ENCODE peak calls at places on chromosomes 3 and 15, in seven cellular contexts. One of them, this sample, is unnamed. For H3K4me1, the result is how much of the 10 kb centered on the place peaks cover.

GRCh38 chr3:46461971-46462910 is 2.5 kb downstream of the LTF start:
- DNase-seq in adrenal gland: no peak
- DNase-seq in cardiac muscle cell: no peak
- DNase-seq in A549: no peak
- DNase-seq in psoas muscle: no peak
- DNase-seq in tibial artery: no peak
- DNase-seq in colonic mucosa: no peak
- DNase-seq in this sample: no peak

GRCh38 chr3:148280623-148281242 is 417.0 kb upstream of the AGTR1 start:
- DNase-seq in adrenal gland: no peak
- DNase-seq in cardiac muscle cell: no peak
- DNase-seq in A549: no peak
- DNase-seq in psoas muscle: peak
- DNase-seq in tibial artery: no peak
- DNase-seq in colonic mucosa: no peak
- DNase-seq in this sample: no peak

GRCh38 chr3:124654470-124654845 is 75.8 kb upstream of the UMPS start:
- DNase-seq in adrenal gland: no peak
- DNase-seq in cardiac muscle cell: no peak
- DNase-seq in A549: no peak
- DNase-seq in psoas muscle: no peak
- DNase-seq in tibial artery: no peak
- DNase-seq in colonic mucosa: no peak
- DNase-seq in this sample: no peak

GRCh38 chr3:173411288-173412064 is 13.9 kb downstream of the NLGN1 start:
- DNase-seq in adrenal gland: no peak
- DNase-seq in cardiac muscle cell: peak
- DNase-seq in A549: no peak
- DNase-seq in psoas muscle: no peak
- DNase-seq in tibial artery: no peak
- DNase-seq in colonic mucosa: peak
- DNase-seq in this sample: no peak

GRCh38 chr15:31485911-31486461 is 159.4 kb downstream of the KLF13 start:
- DNase-seq in adrenal gland: no peak
- DNase-seq in cardiac muscle cell: no peak
- DNase-seq in A549: no peak
- DNase-seq in psoas muscle: no peak
- DNase-seq in tibial artery: peak
- DNase-seq in colonic mucosa: peak
- DNase-seq in this sample: no peak

GRCh38 chr15:71352125-71352524 is 236.9 kb downstream of the THSD4 start:
- DNase-seq in adrenal gland: no peak
- DNase-seq in cardiac muscle cell: no peak
- DNase-seq in A549: no peak
- DNase-seq in psoas muscle: no peak
- DNase-seq in tibial artery: no peak
- DNase-seq in colonic mucosa: no peak
- DNase-seq in this sample: no peak

GRCh38 chr3:183781246-183781645 is 44.1 kb downstream of the MAP6D1 start:
- DNase-seq in adrenal gland: no peak
- DNase-seq in cardiac muscle cell: no peak
- DNase-seq in A549: no peak
- DNase-seq in psoas muscle: no peak
- DNase-seq in tibial artery: no peak
- DNase-seq in colonic mucosa: no peak
- DNase-seq in this sample: no peak

GRCh38 chr3:131730581-131730980 is 227.8 kb upstream of the MRPL3 start:
- DNase-seq in adrenal gland: no peak
- DNase-seq in cardiac muscle cell: no peak
- DNase-seq in A549: no peak
- DNase-seq in psoas muscle: no peak
- DNase-seq in tibial artery: no peak
- DNase-seq in colonic mucosa: no peak
- DNase-seq in this sample: no peak

GRCh38 chr3:151037746-151038145 is 47.7 kb upstream of the MED12L start:
- DNase-seq in adrenal gland: peak
- DNase-seq in cardiac muscle cell: no peak
- DNase-seq in A549: peak
- DNase-seq in psoas muscle: peak
- DNase-seq in tibial artery: no peak
- DNase-seq in colonic mucosa: no peak
- DNase-seq in this sample: no peak

GRCh38 chr15:33194237-33194636 is 277 bp downstream of the FMN1 start:
- DNase-seq in adrenal gland: no peak
- DNase-seq in cardiac muscle cell: no peak
- DNase-seq in A549: no peak
- DNase-seq in psoas muscle: peak
- DNase-seq in tibial artery: no peak
- DNase-seq in colonic mucosa: no peak
- DNase-seq in this sample: no peak

GRCh38 chr3:29410200-29410599 is 129.3 kb downstream of the RBMS3 start:
- DNase-seq in adrenal gland: no peak
- DNase-seq in cardiac muscle cell: no peak
- DNase-seq in A549: no peak
- DNase-seq in psoas muscle: no peak
- DNase-seq in tibial artery: no peak
- DNase-seq in colonic mucosa: no peak
- DNase-seq in this sample: no peak

GRCh38 chr3:129344540-129345220 is 66.0 kb downstream of the HMCES start:
- DNase-seq in adrenal gland: no peak
- DNase-seq in cardiac muscle cell: peak
- DNase-seq in A549: peak
- DNase-seq in psoas muscle: peak
- DNase-seq in tibial artery: no peak
- DNase-seq in colonic mucosa: no peak
- DNase-seq in this sample: peak

GRCh38 chr3:42652611-42653302 is 740 bp upstream of the ZBTB47 start:
- DNase-seq in adrenal gland: peak
- DNase-seq in cardiac muscle cell: no peak
- DNase-seq in A549: peak
- DNase-seq in psoas muscle: peak
- DNase-seq in tibial artery: peak
- DNase-seq in colonic mucosa: peak
- DNase-seq in this sample: no peak

GRCh38 chr3:197501496-197501878 is 54.3 kb downstream of the BDH1 start:
- DNase-seq in adrenal gland: no peak
- DNase-seq in cardiac muscle cell: no peak
- DNase-seq in A549: no peak
- DNase-seq in psoas muscle: no peak
- DNase-seq in tibial artery: no peak
- DNase-seq in colonic mucosa: peak
- DNase-seq in this sample: no peak

GRCh38 chr15:31457631-31458526 is 131.2 kb downstream of the KLF13 start:
- DNase-seq in adrenal gland: peak
- DNase-seq in cardiac muscle cell: no peak
- DNase-seq in A549: no peak
- DNase-seq in psoas muscle: no peak
- DNase-seq in tibial artery: peak
- DNase-seq in colonic mucosa: no peak
- DNase-seq in this sample: no peak

GRCh38 chr15:84685304-84685703 is 27.3 kb upstream of the NMB start:
- DNase-seq in adrenal gland: peak
- DNase-seq in cardiac muscle cell: no peak
- DNase-seq in A549: no peak
- DNase-seq in psoas muscle: peak
- DNase-seq in tibial artery: peak
- DNase-seq in colonic mucosa: no peak
- DNase-seq in this sample: no peak

GRCh38 chr15:90956551-90957104 is 1.9 kb downstream of the RCCD1 start:
- DNase-seq in adrenal gland: peak
- DNase-seq in cardiac muscle cell: peak
- DNase-seq in A549: peak
- DNase-seq in psoas muscle: peak
- DNase-seq in tibial artery: peak
- DNase-seq in colonic mucosa: peak
- DNase-seq in this sample: no peak

GRCh38 chr15:96285306-96285705 is 45.2 kb upstream of the NR2F2 start:
- DNase-seq in adrenal gland: peak
- DNase-seq in cardiac muscle cell: no peak
- DNase-seq in A549: no peak
- DNase-seq in psoas muscle: no peak
- DNase-seq in tibial artery: no peak
- DNase-seq in colonic mucosa: no peak
- DNase-seq in this sample: no peak

GRCh38 chr3:39724233-39724846 is 85.1 kb upstream of the MYRIP start:
- DNase-seq in adrenal gland: no peak
- DNase-seq in cardiac muscle cell: no peak
- DNase-seq in A549: no peak
- DNase-seq in psoas muscle: no peak
- DNase-seq in tibial artery: no peak
- DNase-seq in colonic mucosa: no peak
- DNase-seq in this sample: no peak

GRCh38 chr15:92928351-92928750 is 28.2 kb downstream of the CHD2 start:
- DNase-seq in adrenal gland: no peak
- DNase-seq in cardiac muscle cell: no peak
- DNase-seq in A549: no peak
- DNase-seq in psoas muscle: no peak
- DNase-seq in tibial artery: no peak
- DNase-seq in colonic mucosa: no peak
- DNase-seq in this sample: no peak

GRCh38 chr15:92925409-92925808 is 25.3 kb downstream of the CHD2 start:
- DNase-seq in adrenal gland: no peak
- DNase-seq in cardiac muscle cell: no peak
- DNase-seq in A549: no peak
- DNase-seq in psoas muscle: no peak
- DNase-seq in tibial artery: no peak
- DNase-seq in colonic mucosa: no peak
- DNase-seq in this sample: no peak

GRCh38 chr15:92930776-92931175 is 30.7 kb downstream of the CHD2 start:
- DNase-seq in adrenal gland: no peak
- DNase-seq in cardiac muscle cell: peak
- DNase-seq in A549: no peak
- DNase-seq in psoas muscle: no peak
- DNase-seq in tibial artery: no peak
- DNase-seq in colonic mucosa: no peak
- DNase-seq in this sample: no peak

GRCh38 chr15:92930061-92930460 is 29.9 kb downstream of the CHD2 start:
- DNase-seq in adrenal gland: no peak
- DNase-seq in cardiac muscle cell: no peak
- DNase-seq in A549: no peak
- DNase-seq in psoas muscle: no peak
- DNase-seq in tibial artery: no peak
- DNase-seq in colonic mucosa: no peak
- DNase-seq in this sample: no peak

GRCh38 chr15:92929002-92929401 is 28.9 kb downstream of the CHD2 start:
- DNase-seq in adrenal gland: no peak
- DNase-seq in cardiac muscle cell: no peak
- DNase-seq in A549: no peak
- DNase-seq in psoas muscle: no peak
- DNase-seq in tibial artery: no peak
- DNase-seq in colonic mucosa: no peak
- DNase-seq in this sample: no peak
- H3K4me1 ChIP-seq in adrenal gland: under half
- H3K4me1 ChIP-seq in cardiac muscle cell: under half
- H3K4me1 ChIP-seq in A549: under half
- H3K4me1 ChIP-seq in psoas muscle: half or more
- H3K4me1 ChIP-seq in tibial artery: under half
- H3K4me1 ChIP-seq in colonic mucosa: under half
- H3K4me1 ChIP-seq in this sample: under half

DNA sequence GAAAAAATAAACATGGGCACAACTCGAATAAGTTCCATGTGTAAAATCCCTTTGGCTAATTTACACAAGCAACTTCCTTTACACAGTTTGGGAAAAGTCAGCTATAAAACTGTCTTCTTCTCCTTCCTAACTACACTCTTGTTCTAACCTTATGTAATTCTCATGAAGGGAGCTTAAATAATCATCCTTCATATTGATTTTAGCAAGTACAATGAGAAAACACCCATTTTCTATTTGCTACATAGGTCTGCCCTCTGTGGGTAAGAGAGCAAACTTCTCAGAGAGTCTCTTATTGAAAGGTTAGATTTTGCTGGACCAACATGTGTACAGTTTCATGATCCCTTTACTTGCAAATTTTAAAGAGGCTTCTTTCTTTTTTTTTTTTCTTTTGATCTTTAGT is 398.5 kb downstream of the ROBO1 start:
- DNase-seq in adrenal gland: no peak
- DNase-seq in cardiac muscle cell: peak
- DNase-seq in A549: no peak
- DNase-seq in psoas muscle: no peak
- DNase-seq in tibial artery: no peak
- DNase-seq in colonic mucosa: no peak
- DNase-seq in this sample: no peak
- TF ChIP-seq CTCF in adrenal gland: no peak
- TF ChIP-seq CTCF in cardiac muscle cell: peak
- TF ChIP-seq CTCF in A549: no peak
- TF ChIP-seq CTCF in psoas muscle: no peak
- TF ChIP-seq CTCF in tibial artery: no peak
- TF ChIP-seq CTCF in colonic mucosa: no peak
- TF ChIP-seq CTCF in this sample: no peak

GRCh38 chr3:30691944-30692343 is 85.5 kb downstream of the TGFBR2 start:
- DNase-seq in adrenal gland: no peak
- DNase-seq in cardiac muscle cell: no peak
- DNase-seq in A549: no peak
- DNase-seq in psoas muscle: no peak
- DNase-seq in tibial artery: no peak
- DNase-seq in colonic mucosa: no peak
- DNase-seq in this sample: no peak
- H3K4me1 ChIP-seq in adrenal gland: half or more
- H3K4me1 ChIP-seq in cardiac muscle cell: under half
- H3K4me1 ChIP-seq in A549: half or more
- H3K4me1 ChIP-seq in psoas muscle: half or more
- H3K4me1 ChIP-seq in tibial artery: half or more
- H3K4me1 ChIP-seq in colonic mucosa: under half
- H3K4me1 ChIP-seq in this sample: under half

GRCh38 chr3:72033709-72034428 is 248.9 kb upstream of the PROK2 start:
- DNase-seq in adrenal gland: no peak
- DNase-seq in cardiac muscle cell: no peak
- DNase-seq in A549: no peak
- DNase-seq in psoas muscle: no peak
- DNase-seq in tibial artery: no peak
- DNase-seq in colonic mucosa: no peak
- DNase-seq in this sample: no peak

GRCh38 chr3:72035606-72036005 is 250.7 kb upstream of the PROK2 start:
- DNase-seq in adrenal gland: no peak
- DNase-seq in cardiac muscle cell: no peak
- DNase-seq in A549: no peak
- DNase-seq in psoas muscle: no peak
- DNase-seq in tibial artery: no peak
- DNase-seq in colonic mucosa: no peak
- DNase-seq in this sample: no peak

GRCh38 chr3:72034956-72035355 is 250.0 kb upstream of the PROK2 start:
- DNase-seq in adrenal gland: no peak
- DNase-seq in cardiac muscle cell: no peak
- DNase-seq in A549: no peak
- DNase-seq in psoas muscle: no peak
- DNase-seq in tibial artery: no peak
- DNase-seq in colonic mucosa: no peak
- DNase-seq in this sample: no peak

GRCh38 chr3:72039677-72040076 is 254.7 kb upstream of the PROK2 start:
- DNase-seq in adrenal gland: no peak
- DNase-seq in cardiac muscle cell: no peak
- DNase-seq in A549: no peak
- DNase-seq in psoas muscle: no peak
- DNase-seq in tibial artery: no peak
- DNase-seq in colonic mucosa: no peak
- DNase-seq in this sample: no peak

DNA sequence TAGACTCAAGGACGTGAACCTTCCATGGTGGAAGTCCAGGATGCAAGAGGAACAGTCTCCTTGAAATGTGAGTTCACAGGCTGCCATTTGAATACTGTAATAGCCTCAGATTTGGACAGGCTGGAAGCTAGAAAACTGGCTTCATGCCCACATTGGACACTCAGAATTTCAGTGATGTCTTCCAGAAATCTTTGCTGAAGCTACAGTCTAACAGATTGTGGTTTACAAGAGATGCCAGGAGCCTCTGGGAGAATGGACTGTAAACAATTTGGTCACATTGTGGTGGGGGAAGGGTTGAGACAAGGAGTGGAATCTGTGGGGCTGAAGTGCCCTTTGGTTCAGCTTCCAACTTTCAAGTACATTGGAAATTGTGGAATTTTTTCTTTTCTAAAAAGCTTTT is 252.0 kb upstream of the PROK2 start:
- DNase-seq in adrenal gland: no peak
- DNase-seq in cardiac muscle cell: no peak
- DNase-seq in A549: no peak
- DNase-seq in psoas muscle: no peak
- DNase-seq in tibial artery: no peak
- DNase-seq in colonic mucosa: no peak
- DNase-seq in this sample: no peak
- TF ChIP-seq CTCF in adrenal gland: no peak
- TF ChIP-seq CTCF in cardiac muscle cell: no peak
- TF ChIP-seq CTCF in A549: no peak
- TF ChIP-seq CTCF in psoas muscle: no peak
- TF ChIP-seq CTCF in tibial artery: no peak
- TF ChIP-seq CTCF in colonic mucosa: no peak
- TF ChIP-seq CTCF in this sample: no peak